ENCODE peak calls at places on chromosomes 13 and 19, in ten cellular contexts. L is AG08396; M is Right ventricle myocardium superior; S is CD4-positive, alpha-beta memory T cell; V is CD8-positive, alpha-beta memory T cell; B is substantia nigra; N is stimulated activated CD4-positive, alpha-beta T cell treated with anti-CD3 and anti-CD28 coated beads, TNF-alpha, amount 100 ng/mL, for 1 hour; K is DMS153; C is activated CD4-positive, CD25-positive, alpha-beta regulatory T cell; R is C1 segment of cervical spinal cord. I is an unnamed sample.
A peak's percentile ranks its signal among the peaks of the same experiment; 100 is the strongest.

GRCh38 chr19:48196321-48196761 is 25.9 kb downstream of the ZSWIM9 start:
- DNase-seq in C (no peak), N (no peak), S (no peak), K (no peak), L (no peak), V (no peak), B (no peak), M (peak; percentile 45), R (no peak), I (no peak)

GRCh38 chr13:27599845-27600553 is 20.3 kb downstream of the LNX2 start:
- DNase-seq in R (no peak), V (no peak), L (peak; percentile 68), S (no peak), K (no peak), M (no peak), B (no peak), C (no peak), N (no peak), I (peak; percentile 33)

GRCh38 chr19:34317311-34317927 is 47.6 kb upstream of the GPI start:
- DNase-seq in M (no peak), R (no peak), L (no peak), B (no peak), K (peak; percentile 20), S (peak; percentile 44), V (peak; percentile 23), C (no peak), N (no peak), I (no peak)

GRCh38 chr13:93984876-93985275 is 494.6 kb downstream of the DCT start:
- DNase-seq in V (no peak), N (no peak), M (no peak), C (no peak), K (no peak), B (no peak), R (no peak), L (no peak), S (no peak), I (no peak)

GRCh38 chr19:4620675-4621074 is 18.6 kb upstream of the TNFAIP8L1 start:
- DNase-seq in B (no peak), M (no peak), V (no peak), R (no peak), S (no peak), K (no peak), N (no peak), L (no peak), C (no peak), I (no peak)

GRCh38 chr13:52665325-52665724 is 12.7 kb downstream of the SUGT1 start:
- DNase-seq in S (peak; percentile 14), B (no peak), V (peak; percentile 11), N (no peak), C (no peak), R (no peak), M (no peak), K (peak; percentile 4), L (no peak), I (no peak)

GRCh38 chr13:76799696-76800095 is 86.5 kb downstream of the KCTD12 start:
- DNase-seq in M (no peak), L (no peak), S (no peak), B (no peak), N (no peak), R (no peak), C (no peak), V (no peak), K (peak; percentile 87), I (no peak)

GRCh38 chr13:37109080-37109678 is 3.7 kb upstream of the CSNK1A1L start:
- DNase-seq in K (peak; percentile 34), R (no peak), V (no peak), S (no peak), N (no peak), C (no peak), L (peak; percentile 33), M (no peak), B (no peak), I (peak; percentile 65)

GRCh38 chr19:34316741-34317241 is 48.2 kb upstream of the GPI start:
- DNase-seq in R (no peak), N (no peak), V (no peak), M (no peak), B (no peak), S (no peak), C (no peak), L (peak; percentile 35), K (no peak), I (no peak)

GRCh38 chr19:38155453-38155852 is 68.6 kb downstream of the DPF1 start:
- DNase-seq in R (no peak), N (no peak), S (no peak), B (no peak), V (no peak), C (no peak), M (no peak), L (peak; percentile 51), K (no peak), I (peak; percentile 57)

GRCh38 chr19:2334986-2335846 is 6.7 kb downstream of the SPPL2B start:
- DNase-seq in R (no peak), L (no peak), C (no peak), S (no peak), M (no peak), N (no peak), V (no peak), B (no peak), K (no peak), I (no peak)

GRCh38 chr13:66886248-66886647 is 343.9 kb downstream of the PCDH9 start:
- DNase-seq in B (peak; percentile 2), N (no peak), S (no peak), C (no peak), V (no peak), L (no peak), R (peak; percentile 24), K (no peak), M (no peak), I (peak; percentile 83)

I was measured in Ammon's horn.